ENCODE peak calls at places on chromosomes 5 and 9, in nine cellular contexts. V is HFF-Myc, L is lower leg skin, B is lower lobe of right lung, U is GM23338, T is lung, P is Calu3, E is A549, X is fibroblast of mammary gland. O is an unnamed sample.

GRCh38 chr5:157370967-157371366 is 89.0 kb upstream of the NIPAL4 start:
- DNase-seq in V (no peak), L (no peak), B (no peak), U (peak; percentile 55), T (no peak), P (no peak), E (no peak), X (no peak), O (no peak)

GRCh38 chr9:12426198-12426864 is 266.9 kb upstream of the TYRP1 start:
- DNase-seq in V (no peak), L (no peak), B (no peak), U (peak; percentile 68), T (no peak), P (no peak), E (peak; percentile 24), X (peak; percentile 27), O (no peak)

GRCh38 chr9:29297592-29297991 is 1724.3 kb upstream of the C9orf72 start:
- DNase-seq in V (no peak), L (no peak), B (no peak), U (no peak), T (no peak), P (no peak), E (no peak), X (no peak), O (no peak)

GRCh38 chr5:179234563-179235135 is 110.6 kb downstream of the ADAMTS2 start:
- DNase-seq in V (no peak), L (no peak), B (peak; percentile 27), U (no peak), T (no peak), P (no peak), E (no peak), X (no peak), O (no peak)

GRCh38 chr9:131627846-131628820 is 82.8 kb downstream of the PRRT1B start:
- DNase-seq in V (no peak), L (no peak), B (peak; percentile 88), U (no peak), T (peak; percentile 67), P (no peak), E (no peak), X (peak; percentile 39), O (no peak)

GRCh38 chr9:15617782-15618181 is 64.9 kb downstream of the CCDC171 start:
- DNase-seq in V (no peak), L (no peak), B (no peak), U (no peak), T (no peak), P (no peak), E (no peak), X (no peak), O (no peak)

GRCh38 chr5:59354811-59355210 is 538.7 kb downstream of the PDE4D start:
- DNase-seq in V (no peak), L (no peak), B (no peak), U (no peak), T (no peak), P (no peak), E (no peak), X (no peak), O (no peak)

GRCh38 chr9:114078021-114078780 is at the start of gene AMBP:
- DNase-seq in V (no peak), L (no peak), B (no peak), U (peak; percentile 41), T (no peak), P (peak; percentile 24), E (peak; percentile 26), X (peak; percentile 7), O (no peak)

GRCh38 chr5:169826618-169827017 is 153.7 kb downstream of the INSYN2B start:
- DNase-seq in V (no peak), L (no peak), B (no peak), U (peak; percentile 59), T (no peak), P (no peak), E (no peak), X (no peak), O (no peak)

GRCh38 chr5:44388504-44389409 is 463 bp downstream of the FGF10 start:
- DNase-seq in V (no peak), L (no peak), B (peak; percentile 40), U (peak; percentile 45), T (no peak), P (peak; percentile 1), E (no peak), X (peak; percentile 44), O (no peak)

GRCh38 chr9:134656334-134657034 is 14.9 kb downstream of the COL5A1 start:
- DNase-seq in V (no peak), L (no peak), B (no peak), U (peak; percentile 51), T (no peak), P (no peak), E (peak; percentile 71), X (peak; percentile 33), O (no peak)

GRCh38 chr9:81686614-81687520 is 2.5 kb downstream of the TLE1 start:
- DNase-seq in V (no peak), L (peak; percentile 82), B (peak; percentile 84), U (peak; percentile 96), T (peak; percentile 72), P (peak; percentile 71), E (peak; percentile 91), X (peak; percentile 76), O (peak; percentile 68)

GRCh38 chr5:75049581-75050274 is 2.6 kb downstream of the GCNT4 start:
- DNase-seq in V (no peak), L (peak; percentile 46), B (peak; percentile 51), U (peak; percentile 90), T (peak; percentile 66), P (peak; percentile 85), E (peak; percentile 83), X (peak; percentile 72), O (no peak)

DNA sequence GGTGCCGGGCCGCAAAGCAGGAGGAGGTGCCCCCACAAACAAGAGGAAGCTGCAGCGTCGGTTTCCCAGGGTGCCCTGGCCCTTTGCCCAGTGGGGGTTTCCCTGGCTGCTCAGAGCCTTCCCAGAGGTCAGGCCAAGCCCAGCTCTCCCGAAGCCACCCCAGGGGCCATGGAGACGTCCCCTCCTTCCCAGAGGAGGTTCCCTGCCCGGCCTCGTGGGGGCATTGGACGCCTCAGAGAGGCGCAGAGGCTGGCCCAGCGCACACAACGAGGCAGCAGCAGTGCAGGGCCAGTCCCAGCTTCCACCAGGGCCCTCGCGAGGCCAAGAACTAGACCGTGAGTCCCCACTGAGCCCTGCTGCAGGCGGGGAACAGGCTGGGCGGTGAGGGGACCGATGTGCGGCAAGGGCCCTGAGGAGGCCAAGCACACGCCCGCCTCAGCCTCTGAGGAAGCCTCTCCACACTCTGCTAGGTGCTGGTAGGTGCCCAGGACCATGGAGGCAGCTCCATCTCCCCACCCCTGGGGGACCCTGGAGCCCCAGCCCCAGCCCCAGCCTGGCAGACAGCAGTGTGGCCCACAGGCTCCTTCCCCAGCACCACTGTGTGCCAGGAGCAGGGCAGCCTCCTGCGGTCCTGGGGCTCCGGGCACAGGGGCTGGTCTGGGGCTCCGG is 7.0 kb downstream of the DIPK1B start:
- DNase-seq in V (no peak), L (no peak), B (peak; percentile 67), U (no peak), T (no peak), P (peak; percentile 32), E (no peak), X (no peak), O (no peak)
- TF ChIP-seq CTCF in V (no peak), L (no peak), B (peak; percentile 22), U (no peak), T (no peak), P (no peak), E (no peak), X (no peak), O (no peak)

DNA sequence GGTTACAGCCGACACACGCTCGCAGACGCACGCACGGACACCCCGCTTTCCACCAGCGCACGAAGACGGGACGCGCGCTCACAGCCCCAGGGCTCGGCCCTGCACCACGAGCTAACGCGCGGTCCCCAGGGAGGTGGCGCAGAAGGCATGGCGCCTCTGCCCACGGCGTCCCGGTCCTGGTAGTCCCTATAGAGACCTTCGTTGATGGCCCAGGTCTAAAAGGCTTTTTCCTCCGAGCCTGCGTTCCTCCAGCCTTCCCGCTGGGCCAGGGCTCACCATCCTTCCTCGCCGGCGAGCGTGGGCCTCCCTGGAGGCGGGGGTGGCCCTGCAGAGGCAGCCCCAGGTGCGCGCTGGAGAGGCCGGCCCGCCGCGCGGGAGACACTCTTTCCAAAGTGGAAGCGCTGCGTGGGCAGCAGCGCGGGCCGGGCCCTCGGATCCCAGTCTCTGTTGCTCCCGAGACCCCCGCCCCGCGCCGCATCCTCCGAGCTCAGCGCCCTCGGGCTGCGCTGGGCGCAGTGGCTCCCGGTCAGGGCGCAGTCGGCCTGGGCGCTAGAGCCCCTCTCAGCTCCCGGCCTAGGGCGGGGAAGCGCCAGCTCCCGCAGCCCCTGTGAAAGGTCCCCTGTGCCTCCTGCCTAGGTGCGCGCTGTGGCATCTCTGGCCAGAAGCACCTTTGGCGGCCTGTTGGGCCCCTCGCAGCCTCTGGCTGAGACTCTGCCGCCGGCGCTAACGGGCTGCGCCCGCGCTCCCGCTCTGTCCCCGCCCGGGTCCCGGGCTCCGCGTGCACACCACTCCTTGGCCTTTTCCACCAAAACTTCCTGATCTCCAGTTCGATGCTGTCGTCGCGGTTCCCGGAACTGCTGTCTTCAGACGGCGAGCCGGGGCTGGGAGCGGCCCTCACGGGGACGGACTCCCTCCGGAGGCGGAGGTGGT is 31.9 kb upstream of the FANCC start:
- DNase-seq in V (no peak), L (no peak), B (no peak), U (peak; percentile 72), T (no peak), P (peak; percentile 8), E (no peak), X (no peak), O (no peak)
- TF ChIP-seq CTCF in V (no peak), L (no peak), B (no peak), U (no peak), T (no peak), P (no peak), E (no peak), X (no peak), O (no peak)

DNA sequence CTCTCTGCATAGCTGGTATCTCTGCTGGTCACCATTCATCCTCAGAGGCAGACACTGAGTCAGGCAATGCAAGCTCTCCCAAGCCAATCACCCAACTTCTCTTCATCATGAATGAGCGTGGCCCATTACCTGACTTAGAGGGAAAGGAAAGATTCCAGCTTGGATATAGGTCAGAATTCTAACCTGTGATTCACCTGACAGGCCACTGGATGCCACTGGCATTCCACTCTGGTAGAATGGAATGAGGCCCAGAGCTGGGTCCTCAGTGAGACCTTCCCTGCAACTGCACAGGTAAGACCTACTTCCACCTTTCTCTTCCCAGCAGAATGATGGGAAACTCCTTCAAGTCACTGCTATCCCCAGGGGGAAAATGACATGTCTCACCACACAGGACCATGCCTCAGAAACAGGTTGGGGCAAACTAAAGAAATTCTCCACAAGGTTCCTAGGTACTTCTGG is 62.1 kb downstream of the SUSD1 start:
- DNase-seq in V (peak; percentile 5), L (no peak), B (no peak), U (peak; percentile 78), T (peak; percentile 29), P (peak; percentile 43), E (peak; percentile 71), X (no peak), O (no peak)
- TF ChIP-seq CTCF in V (peak; percentile 36), L (no peak), B (peak; percentile 44), U (peak; percentile 64), T (peak; percentile 6), P (no peak), E (peak; percentile 83), X (peak; percentile 21), O (peak; percentile 23)

DNA sequence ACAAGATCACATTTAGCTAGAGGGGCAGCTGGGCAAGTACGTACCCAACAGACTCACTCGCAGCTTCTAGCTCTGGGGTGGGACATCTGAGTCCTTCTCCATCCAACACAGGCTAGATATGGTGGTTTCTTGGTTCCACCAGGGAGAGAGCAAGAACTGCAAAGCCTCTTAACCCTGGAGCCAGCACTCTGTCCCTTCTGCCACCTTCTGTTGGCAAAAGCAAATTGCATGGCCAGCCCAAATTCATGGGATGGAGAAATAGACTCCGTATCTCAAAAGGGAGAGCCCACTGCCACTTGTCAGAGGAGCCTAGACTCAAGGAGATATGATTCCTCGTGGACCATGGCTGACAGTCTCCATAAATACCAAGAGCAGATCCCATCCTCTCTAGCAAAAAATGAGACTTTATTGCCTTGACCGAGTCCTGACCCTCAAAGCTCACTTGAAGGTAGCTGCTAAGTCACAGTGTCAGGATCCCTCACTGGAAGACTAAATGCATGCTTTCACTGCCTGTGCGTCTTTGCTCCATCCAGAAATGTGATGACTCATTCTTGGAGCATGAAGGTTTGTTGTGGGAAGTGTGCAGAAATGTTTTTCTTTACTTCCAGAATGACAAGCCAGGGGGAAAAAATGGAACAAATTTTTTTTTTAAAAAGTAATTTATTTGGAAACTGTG is 28.8 kb upstream of the ROR2 start:
- DNase-seq in V (peak; percentile 89), L (no peak), B (no peak), U (peak; percentile 69), T (no peak), P (peak; percentile 11), E (peak; percentile 57), X (peak; percentile 86), O (no peak)
- TF ChIP-seq CTCF in V (peak; percentile 50), L (no peak), B (peak; percentile 27), U (peak; percentile 62), T (no peak), P (no peak), E (peak; percentile 36), X (peak; percentile 48), O (peak; percentile 39)